ENCODE peak calls at places on chromosomes 3 and 15, in nine cellular contexts. One of them, this sample, is unnamed.

GRCh38 chr3:29324180-29324651 is 43.3 kb downstream of the RBMS3 start:
- DNase-seq in fibroblast of lung: peak; percentile 43
- DNase-seq in colonic mucosa: peak; percentile 20
- DNase-seq in tibial nerve: peak; percentile 18
- DNase-seq in CD8-positive, alpha-beta T cell: no peak
- DNase-seq in HFF-Myc: no peak
- DNase-seq in choroid plexus epithelial cell: peak; percentile 84
- DNase-seq in endothelial cell of umbilical vein: peak; percentile 98
- DNase-seq in omental fat pad: no peak
- DNase-seq in this sample: peak; percentile 32

GRCh38 chr3:127174715-127175140 is 18.2 kb upstream of the PRR23E start:
- DNase-seq in fibroblast of lung: no peak
- DNase-seq in colonic mucosa: peak; percentile 4
- DNase-seq in tibial nerve: no peak
- DNase-seq in CD8-positive, alpha-beta T cell: no peak
- DNase-seq in HFF-Myc: no peak
- DNase-seq in choroid plexus epithelial cell: no peak
- DNase-seq in endothelial cell of umbilical vein: no peak
- DNase-seq in omental fat pad: no peak
- DNase-seq in this sample: no peak

GRCh38 chr15:100809151-100809550 is 70.5 kb upstream of the ALDH1A3 start:
- DNase-seq in fibroblast of lung: no peak
- DNase-seq in colonic mucosa: no peak
- DNase-seq in tibial nerve: no peak
- DNase-seq in CD8-positive, alpha-beta T cell: no peak
- DNase-seq in HFF-Myc: no peak
- DNase-seq in choroid plexus epithelial cell: no peak
- DNase-seq in endothelial cell of umbilical vein: peak; percentile 6
- DNase-seq in omental fat pad: no peak
- DNase-seq in this sample: no peak

GRCh38 chr3:193788189-193788946 is 195.4 kb downstream of the OPA1 start:
- DNase-seq in fibroblast of lung: peak; percentile 69
- DNase-seq in colonic mucosa: peak; percentile 76
- DNase-seq in tibial nerve: no peak
- DNase-seq in CD8-positive, alpha-beta T cell: no peak
- DNase-seq in HFF-Myc: no peak
- DNase-seq in choroid plexus epithelial cell: peak; percentile 80
- DNase-seq in endothelial cell of umbilical vein: peak; percentile 76
- DNase-seq in omental fat pad: peak; percentile 31
- DNase-seq in this sample: peak; percentile 79

GRCh38 chr3:40877651-40878463 is 321.4 kb upstream of the CTNNB1 start:
- DNase-seq in fibroblast of lung: peak; percentile 71
- DNase-seq in colonic mucosa: peak; percentile 28
- DNase-seq in tibial nerve: peak; percentile 44
- DNase-seq in CD8-positive, alpha-beta T cell: no peak
- DNase-seq in HFF-Myc: no peak
- DNase-seq in choroid plexus epithelial cell: peak; percentile 79
- DNase-seq in endothelial cell of umbilical vein: peak; percentile 94
- DNase-seq in omental fat pad: no peak
- DNase-seq in this sample: no peak

GRCh38 chr3:179450321-179450720 is 949 bp downstream of the GNB4 start:
- DNase-seq in fibroblast of lung: peak; percentile 47
- DNase-seq in colonic mucosa: no peak
- DNase-seq in tibial nerve: no peak
- DNase-seq in CD8-positive, alpha-beta T cell: no peak
- DNase-seq in HFF-Myc: no peak
- DNase-seq in choroid plexus epithelial cell: peak; percentile 39
- DNase-seq in endothelial cell of umbilical vein: peak; percentile 56
- DNase-seq in omental fat pad: no peak
- DNase-seq in this sample: peak; percentile 19

GRCh38 chr15:38079236-38079635 is 144.8 kb downstream of the TMCO5A start:
- DNase-seq in fibroblast of lung: no peak
- DNase-seq in colonic mucosa: no peak
- DNase-seq in tibial nerve: no peak
- DNase-seq in CD8-positive, alpha-beta T cell: no peak
- DNase-seq in HFF-Myc: no peak
- DNase-seq in choroid plexus epithelial cell: no peak
- DNase-seq in endothelial cell of umbilical vein: no peak
- DNase-seq in omental fat pad: no peak
- DNase-seq in this sample: no peak

GRCh38 chr3:72437666-72438065 is 410.6 kb downstream of the SHQ1 start:
- DNase-seq in fibroblast of lung: no peak
- DNase-seq in colonic mucosa: no peak
- DNase-seq in tibial nerve: no peak
- DNase-seq in CD8-positive, alpha-beta T cell: no peak
- DNase-seq in HFF-Myc: no peak
- DNase-seq in choroid plexus epithelial cell: no peak
- DNase-seq in endothelial cell of umbilical vein: no peak
- DNase-seq in omental fat pad: no peak
- DNase-seq in this sample: no peak

DNA sequence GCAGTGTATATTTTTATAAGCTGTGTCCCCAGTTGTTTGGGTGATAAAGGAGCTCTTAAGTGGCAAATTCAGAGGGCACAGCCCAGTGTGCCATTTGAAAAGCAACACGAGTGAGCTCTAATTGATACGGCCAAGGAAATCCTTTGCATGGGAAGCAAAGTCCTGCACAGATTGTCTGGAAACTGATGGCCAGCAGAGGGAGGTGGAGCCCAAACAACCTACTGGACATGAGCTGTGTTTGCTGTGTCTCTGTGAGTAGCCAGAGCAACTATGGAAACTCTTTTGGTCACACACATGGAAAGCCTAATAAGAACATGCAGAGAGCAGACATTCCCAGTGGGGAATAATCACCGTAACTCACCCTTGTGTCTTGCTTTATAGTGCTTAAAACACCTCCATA is 24.4 kb downstream of the ONECUT1 start:
- DNase-seq in fibroblast of lung: no peak
- DNase-seq in colonic mucosa: no peak
- DNase-seq in tibial nerve: no peak
- DNase-seq in CD8-positive, alpha-beta T cell: no peak
- DNase-seq in HFF-Myc: no peak
- DNase-seq in choroid plexus epithelial cell: peak; percentile 56
- DNase-seq in endothelial cell of umbilical vein: peak; percentile 6
- DNase-seq in omental fat pad: no peak
- DNase-seq in this sample: no peak
- TF ChIP-seq CTCF in fibroblast of lung: peak; percentile 28
- TF ChIP-seq CTCF in colonic mucosa: no peak
- TF ChIP-seq CTCF in tibial nerve: peak; percentile 15
- TF ChIP-seq CTCF in CD8-positive, alpha-beta T cell: no peak
- TF ChIP-seq CTCF in HFF-Myc: peak; percentile 34
- TF ChIP-seq CTCF in choroid plexus epithelial cell: peak; percentile 63
- TF ChIP-seq CTCF in endothelial cell of umbilical vein: peak; percentile 23
- TF ChIP-seq CTCF in omental fat pad: no peak
- TF ChIP-seq CTCF in this sample: no peak

DNA sequence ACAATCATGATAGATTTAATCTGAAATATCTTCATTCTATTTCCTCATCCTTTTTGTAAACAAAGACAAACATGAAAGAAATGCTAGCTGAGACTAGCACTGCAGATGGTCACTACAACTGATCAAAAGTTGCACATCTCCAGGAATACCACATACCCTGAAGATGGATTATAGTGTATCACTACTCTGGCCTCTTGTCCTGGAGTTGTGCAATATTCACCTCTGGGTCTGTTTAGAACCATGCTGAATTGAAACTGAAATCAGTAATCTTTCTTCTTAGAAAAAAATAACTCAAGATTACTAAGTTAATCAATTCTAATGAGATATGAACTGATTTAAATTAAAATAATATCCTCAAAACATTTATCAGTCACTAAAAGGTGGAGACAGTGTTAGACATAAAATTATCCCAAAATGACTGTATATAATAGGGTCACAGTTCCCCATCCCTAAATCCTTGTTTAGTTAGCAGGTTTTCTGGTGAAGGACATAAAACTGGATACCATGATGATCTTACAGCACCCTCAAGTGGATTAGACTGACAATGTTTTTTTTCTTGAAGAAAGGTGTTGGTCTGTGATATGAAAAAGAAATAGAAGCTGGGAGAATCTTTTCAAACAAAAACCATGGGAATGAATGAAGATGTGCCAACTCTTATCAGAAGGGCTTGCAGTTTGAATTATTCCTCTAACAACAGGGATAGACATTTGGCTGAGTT is 7.2 kb upstream of the TTC14 start:
- DNase-seq in fibroblast of lung: peak; percentile 55
- DNase-seq in colonic mucosa: no peak
- DNase-seq in tibial nerve: no peak
- DNase-seq in CD8-positive, alpha-beta T cell: no peak
- DNase-seq in HFF-Myc: no peak
- DNase-seq in choroid plexus epithelial cell: peak; percentile 74
- DNase-seq in endothelial cell of umbilical vein: peak; percentile 55
- DNase-seq in omental fat pad: no peak
- DNase-seq in this sample: peak; percentile 29
- TF ChIP-seq CTCF in fibroblast of lung: peak; percentile 37
- TF ChIP-seq CTCF in colonic mucosa: no peak
- TF ChIP-seq CTCF in tibial nerve: peak; percentile 24
- TF ChIP-seq CTCF in CD8-positive, alpha-beta T cell: no peak
- TF ChIP-seq CTCF in HFF-Myc: peak; percentile 13
- TF ChIP-seq CTCF in choroid plexus epithelial cell: peak; percentile 58
- TF ChIP-seq CTCF in endothelial cell of umbilical vein: peak; percentile 13
- TF ChIP-seq CTCF in omental fat pad: no peak
- TF ChIP-seq CTCF in this sample: peak; percentile 18

GRCh38 chr3:133573054-133573628 is 345 bp upstream of the CDV3 start:
- DNase-seq in fibroblast of lung: peak; percentile 100
- DNase-seq in colonic mucosa: peak; percentile 100
- DNase-seq in tibial nerve: peak; percentile 100
- DNase-seq in CD8-positive, alpha-beta T cell: peak; percentile 100
- DNase-seq in HFF-Myc: peak; percentile 99
- DNase-seq in choroid plexus epithelial cell: peak; percentile 100
- DNase-seq in endothelial cell of umbilical vein: peak; percentile 100
- DNase-seq in omental fat pad: peak; percentile 98
- DNase-seq in this sample: peak; percentile 94

GRCh38 chr3:133574260-133574881 is 885 bp downstream of the CDV3 start:
- DNase-seq in fibroblast of lung: peak; percentile 86
- DNase-seq in colonic mucosa: peak; percentile 74
- DNase-seq in tibial nerve: peak; percentile 37
- DNase-seq in CD8-positive, alpha-beta T cell: peak; percentile 75
- DNase-seq in HFF-Myc: no peak
- DNase-seq in choroid plexus epithelial cell: peak; percentile 84
- DNase-seq in endothelial cell of umbilical vein: peak; percentile 75
- DNase-seq in omental fat pad: no peak
- DNase-seq in this sample: peak; percentile 75

GRCh38 chr3:133572158-133573053 is 1.1 kb upstream of the CDV3 start:
- DNase-seq in fibroblast of lung: no peak
- DNase-seq in colonic mucosa: no peak
- DNase-seq in tibial nerve: no peak
- DNase-seq in CD8-positive, alpha-beta T cell: no peak
- DNase-seq in HFF-Myc: no peak
- DNase-seq in choroid plexus epithelial cell: no peak
- DNase-seq in endothelial cell of umbilical vein: no peak
- DNase-seq in omental fat pad: no peak
- DNase-seq in this sample: peak; percentile 59

GRCh38 chr3:133575121-133575520 is 1.6 kb downstream of the CDV3 start:
- DNase-seq in fibroblast of lung: no peak
- DNase-seq in colonic mucosa: no peak
- DNase-seq in tibial nerve: no peak
- DNase-seq in CD8-positive, alpha-beta T cell: no peak
- DNase-seq in HFF-Myc: no peak
- DNase-seq in choroid plexus epithelial cell: no peak
- DNase-seq in endothelial cell of umbilical vein: peak; percentile 21
- DNase-seq in omental fat pad: no peak
- DNase-seq in this sample: no peak

DNA sequence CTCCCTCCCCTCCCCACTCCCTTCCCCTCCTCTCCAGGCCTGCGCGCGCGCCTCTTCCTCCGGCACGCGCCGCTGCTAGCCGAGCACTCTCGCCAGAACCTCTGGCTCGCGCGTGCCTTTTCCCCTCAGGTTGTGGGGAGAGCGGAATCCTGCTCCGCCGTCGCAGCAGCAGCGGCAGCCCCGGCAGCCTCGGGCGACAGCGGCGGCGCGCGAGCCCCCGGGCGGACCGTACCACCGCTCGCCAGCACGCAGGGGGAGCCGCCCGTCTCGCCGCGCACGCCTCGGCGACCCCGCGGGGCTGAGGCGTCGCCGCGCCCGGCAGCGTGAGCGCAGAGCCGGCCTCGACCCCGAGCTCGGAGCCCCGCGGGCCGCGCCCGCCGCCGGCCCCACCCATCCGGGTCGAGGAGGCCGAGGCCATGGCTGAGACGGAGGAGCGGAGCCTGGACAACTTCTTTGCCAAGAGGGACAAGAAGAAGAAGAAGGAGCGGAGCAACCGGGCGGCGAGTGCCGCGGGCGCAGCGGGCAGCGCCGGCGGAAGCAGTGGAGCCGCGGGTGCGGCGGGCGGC is at the start of gene CDV3:
- DNase-seq in fibroblast of lung: no peak
- DNase-seq in colonic mucosa: peak; percentile 44
- DNase-seq in tibial nerve: no peak
- DNase-seq in CD8-positive, alpha-beta T cell: no peak
- DNase-seq in HFF-Myc: no peak
- DNase-seq in choroid plexus epithelial cell: no peak
- DNase-seq in endothelial cell of umbilical vein: no peak
- DNase-seq in omental fat pad: no peak
- DNase-seq in this sample: peak; percentile 67
- TF ChIP-seq CTCF in fibroblast of lung: no peak
- TF ChIP-seq CTCF in colonic mucosa: no peak
- TF ChIP-seq CTCF in tibial nerve: no peak
- TF ChIP-seq CTCF in CD8-positive, alpha-beta T cell: no peak
- TF ChIP-seq CTCF in HFF-Myc: no peak
- TF ChIP-seq CTCF in choroid plexus epithelial cell: no peak
- TF ChIP-seq CTCF in endothelial cell of umbilical vein: no peak
- TF ChIP-seq CTCF in omental fat pad: no peak
- TF ChIP-seq CTCF in this sample: no peak

GRCh38 chr3:50615190-50615589 is 1.8 kb upstream of the MAPKAPK3 start:
- DNase-seq in fibroblast of lung: no peak
- DNase-seq in colonic mucosa: no peak
- DNase-seq in tibial nerve: no peak
- DNase-seq in CD8-positive, alpha-beta T cell: no peak
- DNase-seq in HFF-Myc: no peak
- DNase-seq in choroid plexus epithelial cell: no peak
- DNase-seq in endothelial cell of umbilical vein: no peak
- DNase-seq in omental fat pad: no peak
- DNase-seq in this sample: no peak

GRCh38 chr3:50612234-50612972 is 829 bp upstream of the CISH start:
- DNase-seq in fibroblast of lung: no peak
- DNase-seq in colonic mucosa: no peak
- DNase-seq in tibial nerve: no peak
- DNase-seq in CD8-positive, alpha-beta T cell: no peak
- DNase-seq in HFF-Myc: no peak
- DNase-seq in choroid plexus epithelial cell: no peak
- DNase-seq in endothelial cell of umbilical vein: no peak
- DNase-seq in omental fat pad: no peak
- DNase-seq in this sample: no peak

GRCh38 chr3:50611464-50612233 is at the start of gene CISH:
- DNase-seq in fibroblast of lung: peak; percentile 96
- DNase-seq in colonic mucosa: peak; percentile 98
- DNase-seq in tibial nerve: peak; percentile 90
- DNase-seq in CD8-positive, alpha-beta T cell: peak; percentile 93
- DNase-seq in HFF-Myc: no peak
- DNase-seq in choroid plexus epithelial cell: peak; percentile 92
- DNase-seq in endothelial cell of umbilical vein: peak; percentile 96
- DNase-seq in omental fat pad: peak; percentile 87
- DNase-seq in this sample: peak; percentile 93

GRCh38 chr3:50610992-50611463 is 546 bp downstream of the CISH start:
- DNase-seq in fibroblast of lung: no peak
- DNase-seq in colonic mucosa: no peak
- DNase-seq in tibial nerve: no peak
- DNase-seq in CD8-positive, alpha-beta T cell: no peak
- DNase-seq in HFF-Myc: no peak
- DNase-seq in choroid plexus epithelial cell: no peak
- DNase-seq in endothelial cell of umbilical vein: peak; percentile 26
- DNase-seq in omental fat pad: no peak
- DNase-seq in this sample: no peak

DNA sequence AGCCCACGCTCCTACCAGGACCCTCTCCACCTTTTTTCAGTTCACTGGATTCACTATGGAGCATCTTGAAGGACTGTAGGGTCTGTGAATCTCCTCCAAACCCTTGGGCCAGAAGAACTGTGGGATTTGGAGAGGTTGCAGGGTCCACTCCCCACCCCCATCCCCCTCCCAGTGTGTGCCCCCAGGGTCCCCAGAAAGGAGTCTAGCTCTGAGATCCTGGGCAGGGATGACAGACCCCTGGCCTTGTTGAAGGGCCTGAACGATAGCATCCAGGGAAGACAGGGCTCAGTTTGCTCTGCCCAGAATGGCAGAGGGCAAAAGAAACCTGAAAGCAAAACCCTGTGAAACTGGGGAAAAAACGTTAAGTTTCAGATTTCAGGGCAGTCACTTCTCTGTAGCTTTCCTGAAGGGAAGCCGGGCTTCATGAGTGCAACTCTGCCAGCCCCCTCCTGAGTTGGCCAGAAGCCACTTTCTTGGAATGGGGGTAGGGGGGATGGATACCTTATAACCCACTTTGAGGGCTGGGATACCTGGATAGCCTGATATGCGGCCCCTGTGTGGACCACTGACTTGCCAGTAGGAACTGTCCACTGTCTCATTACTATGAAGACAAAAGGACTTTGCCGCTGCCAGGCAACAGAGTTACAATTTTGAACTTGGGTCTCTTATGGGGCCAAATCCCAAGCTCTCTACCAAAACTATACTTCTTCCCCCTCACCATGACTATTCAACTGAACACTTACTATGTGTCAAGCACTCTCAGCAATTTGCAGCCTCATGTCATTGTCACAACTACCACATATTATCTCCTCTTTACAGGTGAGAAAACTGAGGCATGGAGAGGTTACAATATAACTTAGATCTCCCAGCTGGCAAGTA is 1.6 kb upstream of the CISH start:
- DNase-seq in fibroblast of lung: no peak
- DNase-seq in colonic mucosa: no peak
- DNase-seq in tibial nerve: no peak
- DNase-seq in CD8-positive, alpha-beta T cell: no peak
- DNase-seq in HFF-Myc: no peak
- DNase-seq in choroid plexus epithelial cell: no peak
- DNase-seq in endothelial cell of umbilical vein: no peak
- DNase-seq in omental fat pad: no peak
- DNase-seq in this sample: no peak
- TF ChIP-seq CTCF in fibroblast of lung: no peak
- TF ChIP-seq CTCF in colonic mucosa: no peak
- TF ChIP-seq CTCF in tibial nerve: no peak
- TF ChIP-seq CTCF in CD8-positive, alpha-beta T cell: no peak
- TF ChIP-seq CTCF in HFF-Myc: no peak
- TF ChIP-seq CTCF in choroid plexus epithelial cell: no peak
- TF ChIP-seq CTCF in endothelial cell of umbilical vein: no peak
- TF ChIP-seq CTCF in omental fat pad: no peak
- TF ChIP-seq CTCF in this sample: no peak

This sample was measured in GM20000.